ENCODE peak calls at places on chromosomes 13 and 19, in seven cellular contexts. L is epithelial cell of esophagus, B is AG04450, T is BJ, E is RWPE1, K is adipocyte, O is chondrocyte. V is an unnamed sample.

GRCh38 chr13:59780058-59780457 is 383.7 kb downstream of the DIAPH3 start:
- DNase-seq in L (peak), B (no peak), T (no peak), E (no peak), K (no peak), O (no peak), V (no peak)

GRCh38 chr13:72163671-72164070 is 296.7 kb upstream of the DACH1 start:
- DNase-seq in L (peak), B (no peak), T (no peak), E (no peak), K (peak), O (no peak), V (no peak)

GRCh38 chr19:21698215-21698614 is 69.2 kb downstream of the ZNF100 start:
- DNase-seq in L (peak), B (no peak), T (no peak), E (no peak), K (peak), O (no peak), V (no peak)

GRCh38 chr13:75581874-75582640 is 32.5 kb downstream of the UCHL3 start:
- DNase-seq in L (no peak), B (no peak), T (no peak), E (no peak), K (no peak), O (no peak), V (no peak)

GRCh38 chr13:24341439-24341838 is 32.1 kb downstream of the C1QTNF9 start:
- DNase-seq in L (peak), B (no peak), T (no peak), E (no peak), K (no peak), O (no peak), V (no peak)

GRCh38 chr13:34208326-34208725 is 390.4 kb downstream of the RFC3 start:
- DNase-seq in L (no peak), B (no peak), T (peak), E (no peak), K (peak), O (no peak), V (no peak)

GRCh38 chr13:112901951-112902651 is 66.9 kb upstream of the MCF2L start:
- DNase-seq in L (peak), B (no peak), T (no peak), E (no peak), K (peak), O (no peak), V (no peak)

GRCh38 chr19:19652482-19653295 is 9.2 kb upstream of the GMIP start:
- DNase-seq in L (no peak), B (no peak), T (no peak), E (no peak), K (no peak), O (no peak), V (no peak)

GRCh38 chr19:2149980-2150793 is 1.2 kb downstream of the AP3D1 start:
- DNase-seq in L (peak), B (no peak), T (no peak), E (no peak), K (peak), O (no peak), V (no peak)

GRCh38 chr13:87538366-87539052 is 132.7 kb upstream of the SLITRK5 start:
- DNase-seq in L (no peak), B (no peak), T (no peak), E (no peak), K (no peak), O (no peak), V (no peak)

GRCh38 chr19:14428882-14429416 is 4.2 kb upstream of the PKN1 start:
- DNase-seq in L (no peak), B (no peak), T (no peak), E (no peak), K (no peak), O (no peak), V (no peak)

GRCh38 chr19:406121-406711 is 2.7 kb downstream of the C2CD4C start:
- DNase-seq in L (no peak), B (no peak), T (no peak), E (no peak), K (no peak), O (peak), V (no peak)

GRCh38 chr13:105914637-105915036 is 620.8 kb downstream of the EFNB2 start:
- DNase-seq in L (no peak), B (peak), T (peak), E (no peak), K (peak), O (no peak), V (no peak)

GRCh38 chr19:17448190-17448967 is at the start of gene TMEM221:
- DNase-seq in L (peak), B (no peak), T (no peak), E (no peak), K (peak), O (no peak), V (no peak)

GRCh38 chr13:29131881-29132668 is 311.9 kb downstream of the MTUS2 start:
- DNase-seq in L (no peak), B (no peak), T (no peak), E (no peak), K (no peak), O (no peak), V (no peak)

GRCh38 chr19:5397804-5398692 is 57.2 kb upstream of the ZNRF4 start:
- DNase-seq in L (no peak), B (no peak), T (no peak), E (peak), K (peak), O (no peak), V (no peak)

GRCh38 chr13:99436013-99436412 is 65.3 kb upstream of the TM9SF2 start:
- DNase-seq in L (peak), B (no peak), T (no peak), E (no peak), K (no peak), O (no peak), V (no peak)

GRCh38 chr19:57434386-57435061 is 601 bp upstream of the ZNF749 start:
- DNase-seq in L (peak), B (no peak), T (no peak), E (no peak), K (no peak), O (no peak), V (no peak)

GRCh38 chr13:23749288-23749880 is 139.8 kb downstream of the MIPEP start:
- DNase-seq in L (no peak), B (no peak), T (no peak), E (no peak), K (no peak), O (no peak), V (no peak)

GRCh38 chr13:24502567-24503375 is 9.8 kb downstream of the PARP4 start:
- DNase-seq in L (peak), B (no peak), T (no peak), E (peak), K (peak), O (no peak), V (no peak)

GRCh38 chr13:84654654-84655244 is 772.5 kb upstream of the SLITRK1 start:
- DNase-seq in L (no peak), B (no peak), T (no peak), E (no peak), K (no peak), O (no peak), V (no peak)

GRCh38 chr19:22797040-22797439 is 13.1 kb upstream of the ZNF99 start:
- DNase-seq in L (no peak), B (no peak), T (no peak), E (no peak), K (no peak), O (no peak), V (no peak)

GRCh38 chr19:53365899-53366493 is 491 bp downstream of the ZNF525 start:
- DNase-seq in L (peak), B (no peak), T (no peak), E (no peak), K (peak), O (no peak), V (no peak)

GRCh38 chr19:27652281-27652680 is 1560.7 kb downstream of the UQCRFS1 start:
- DNase-seq in L (no peak), B (no peak), T (no peak), E (no peak), K (no peak), O (no peak), V (no peak)

GRCh38 chr13:58097831-58098230 is 466.3 kb downstream of the PCDH17 start:
- DNase-seq in L (no peak), B (no peak), T (no peak), E (no peak), K (no peak), O (no peak), V (no peak)

GRCh38 chr19:33245948-33246728 is 20.5 kb upstream of the SLC7A10 start:
- DNase-seq in L (no peak), B (no peak), T (no peak), E (no peak), K (no peak), O (peak), V (no peak)

GRCh38 chr19:5799247-5800241 is 5.3 kb upstream of the NRTN start:
- DNase-seq in L (no peak), B (no peak), T (no peak), E (no peak), K (no peak), O (no peak), V (no peak)

GRCh38 chr19:18995804-18996241 is 37.5 kb downstream of the SUGP2 start:
- DNase-seq in L (peak), B (peak), T (peak), E (peak), K (peak), O (no peak), V (peak)

GRCh38 chr13:65378943-65379519 is 1851.1 kb downstream of the PCDH9 start:
- DNase-seq in L (peak), B (no peak), T (no peak), E (peak), K (peak), O (no peak), V (no peak)

GRCh38 chr13:66618702-66619101 is 611.4 kb downstream of the PCDH9 start:
- DNase-seq in L (peak), B (peak), T (no peak), E (peak), K (peak), O (no peak), V (peak)

GRCh38 chr19:6218497-6219146 is 61.2 kb downstream of the MLLT1 start:
- DNase-seq in L (peak), B (no peak), T (no peak), E (peak), K (peak), O (peak), V (peak)

GRCh38 chr19:53908106-53908932 is 759 bp upstream of the CACNG7 start:
- DNase-seq in L (peak), B (peak), T (no peak), E (peak), K (peak), O (no peak), V (no peak)

GRCh38 chr13:112242777-112243176 is 133.4 kb upstream of the SPACA7 start:
- DNase-seq in L (no peak), B (no peak), T (no peak), E (no peak), K (no peak), O (no peak), V (no peak)